ENCODE peak calls at places on chromosomes 11 and 22, in five cellular contexts. R is stomach, I is cardiac fibroblast, Q is HFF-Myc, V is coronary artery. G is an unnamed sample.

GRCh38 chr11:118142809-118143208 is 9.8 kb downstream of the SCN4B start:
- DNase-seq in R (no peak), I (no peak), Q (no peak), V (no peak), G (no peak)

GRCh38 chr22:35785181-35785923 is 67.7 kb downstream of the APOL5 start:
- DNase-seq in R (no peak), I (peak), Q (no peak), V (no peak), G (no peak)

GRCh38 chr11:46003647-46004046 is 81.2 kb downstream of the LARGE2 start:
- DNase-seq in R (no peak), I (peak), Q (no peak), V (no peak), G (no peak)

GRCh38 chr22:46193898-46194310 is 43.6 kb downstream of the PPARA start:
- DNase-seq in R (no peak), I (peak), Q (no peak), V (no peak), G (no peak)

GRCh38 chr11:46149342-46149741 is 28.1 kb upstream of the PHF21A start:
- DNase-seq in R (no peak), I (no peak), Q (no peak), V (no peak), G (no peak)

GRCh38 chr11:35223429-35223828 is 84.5 kb downstream of the CD44 start:
- DNase-seq in R (no peak), I (peak), Q (peak), V (no peak), G (no peak)

GRCh38 chr11:5288108-5288911 is 13.4 kb downstream of the OR51B4 start:
- DNase-seq in R (peak), I (peak), Q (no peak), V (no peak), G (no peak)

GRCh38 chr11:130211781-130212401 is 52.3 kb downstream of the ST14 start:
- DNase-seq in R (peak), I (no peak), Q (no peak), V (peak), G (peak)

GRCh38 chr11:79076526-79077115 is 364.2 kb downstream of the TENM4 start:
- DNase-seq in R (peak), I (peak), Q (no peak), V (no peak), G (no peak)

GRCh38 chr11:70477607-70478006 is 79.3 kb downstream of the CTTN start:
- DNase-seq in R (no peak), I (no peak), Q (no peak), V (no peak), G (no peak)

GRCh38 chr11:10499452-10500262 is 41.3 kb downstream of the RNF141 start:
- DNase-seq in R (no peak), I (no peak), Q (no peak), V (no peak), G (no peak)

GRCh38 chr11:133570376-133570775 is 38.1 kb upstream of the OPCML start:
- DNase-seq in R (no peak), I (no peak), Q (no peak), V (no peak), G (no peak)

GRCh38 chr11:1048375-1049070 is 12.0 kb upstream of the MUC6 start:
- DNase-seq in R (no peak), I (no peak), Q (no peak), V (no peak), G (no peak)

GRCh38 chr11:1261241-1262071 is 38.6 kb downstream of the MUC5B start:
- DNase-seq in R (no peak), I (no peak), Q (no peak), V (no peak), G (no peak)

GRCh38 chr11:89521294-89521693 is 30.1 kb upstream of the NOX4 start:
- DNase-seq in R (no peak), I (no peak), Q (peak), V (no peak), G (no peak)
- TF ChIP-seq CTCF in R (no peak), I (no peak), Q (no peak), V (no peak), G (no peak)

DNA sequence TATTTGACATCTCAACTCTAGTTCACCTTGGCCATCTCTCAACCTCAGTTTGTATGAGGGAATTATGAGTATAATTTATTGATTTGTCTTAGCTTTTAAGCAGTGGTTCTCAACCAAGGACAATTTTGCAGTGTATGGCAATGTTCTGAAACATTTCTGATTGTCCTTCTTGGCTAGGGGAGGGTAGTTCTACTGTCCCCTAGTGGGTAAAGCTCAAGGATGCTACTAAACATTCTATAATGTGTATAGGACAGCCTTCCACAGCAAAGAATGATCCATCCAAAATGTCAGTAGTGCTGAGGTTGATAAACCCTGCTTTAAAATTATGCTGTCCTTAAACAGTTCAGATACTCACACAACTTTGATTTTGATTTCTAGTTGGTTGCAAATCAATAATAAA is 78.1 kb upstream of the ALKBH3 start:
- DNase-seq in R (no peak), I (peak), Q (no peak), V (no peak), G (no peak)
- TF ChIP-seq CTCF in R (no peak), I (peak), Q (peak), V (no peak), G (peak)

DNA sequence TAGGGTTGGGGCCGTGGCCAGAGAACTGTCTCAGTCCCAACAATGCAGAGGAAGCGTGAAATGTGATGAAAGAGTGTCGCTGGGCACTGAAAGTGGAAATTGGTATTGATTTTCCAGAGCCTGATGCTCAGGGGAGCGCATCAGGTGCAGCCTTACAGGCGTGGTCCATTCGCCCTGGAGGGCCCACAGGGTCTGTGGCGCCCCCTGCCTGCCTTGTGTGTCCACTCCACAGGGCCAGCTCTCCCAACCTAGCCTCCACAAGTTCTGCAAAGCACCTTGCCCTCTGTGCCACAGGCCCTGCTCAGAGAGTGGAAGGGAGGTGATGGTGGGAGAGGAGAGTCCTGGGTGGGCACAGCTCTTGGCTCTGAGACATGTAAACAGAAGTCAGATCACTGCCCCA is 54.9 kb upstream of the LMO1 start:
- DNase-seq in R (no peak), I (no peak), Q (no peak), V (no peak), G (no peak)
- TF ChIP-seq CTCF in R (no peak), I (no peak), Q (peak), V (no peak), G (peak)

DNA sequence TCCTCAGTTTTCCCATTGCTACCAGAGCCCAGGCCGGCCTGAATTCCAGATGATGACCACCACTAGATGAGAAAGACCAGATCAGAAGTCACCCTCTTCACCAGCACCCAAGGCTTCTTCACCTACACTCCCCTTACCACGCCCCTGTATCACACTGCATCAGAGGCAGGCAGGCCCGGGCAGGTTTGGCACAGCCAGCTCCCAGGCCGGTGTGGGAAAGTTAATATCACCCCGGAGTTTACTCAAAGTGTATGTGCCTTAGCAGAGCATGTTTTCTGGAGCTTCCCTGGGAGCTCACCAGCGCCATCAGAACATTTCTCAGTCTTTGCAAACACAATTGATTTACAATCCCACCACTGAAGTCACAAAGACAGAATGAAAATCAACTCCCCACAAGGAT is 47.5 kb upstream of the POU2AF1 start:
- DNase-seq in R (no peak), I (no peak), Q (no peak), V (no peak), G (no peak)
- TF ChIP-seq CTCF in R (no peak), I (no peak), Q (no peak), V (no peak), G (no peak)

GRCh38 chr11:68324695-68325094 is 12.3 kb downstream of the LRP5 start:
- DNase-seq in R (no peak), I (no peak), Q (no peak), V (no peak), G (no peak)

GRCh38 chr11:68324241-68324640 is 11.8 kb downstream of the LRP5 start:
- DNase-seq in R (no peak), I (no peak), Q (no peak), V (no peak), G (no peak)

GRCh38 chr11:68326334-68327215 is 14.2 kb downstream of the LRP5 start:
- DNase-seq in R (peak), I (no peak), Q (no peak), V (peak), G (no peak)

GRCh38 chr11:68325894-68326220 is 13.5 kb downstream of the LRP5 start:
- DNase-seq in R (no peak), I (no peak), Q (no peak), V (no peak), G (no peak)

GRCh38 chr11:68325183-68325893 is 12.9 kb downstream of the LRP5 start:
- DNase-seq in R (no peak), I (no peak), Q (no peak), V (no peak), G (no peak)
- TF ChIP-seq CTCF in R (no peak), I (no peak), Q (no peak), V (no peak), G (peak)

GRCh38 chr11:57387284-57388030 is 3.0 kb downstream of the PRG2 start:
- DNase-seq in R (no peak), I (peak), Q (no peak), V (no peak), G (no peak)
- TF ChIP-seq CTCF in R (no peak), I (no peak), Q (no peak), V (no peak), G (no peak)